ENCODE peak calls at places on chromosomes 1 and 21, in five cellular contexts. Q, Z, H, N and T are unnamed samples.

GRCh38 chr1:17265162-17265561 is 16.3 kb downstream of the PADI3 start:
- DNase-seq in Q (no peak), Z (no peak), H (no peak), N (no peak), T (no peak)

GRCh38 chr1:10045480-10046355 is 13.0 kb downstream of the UBE4B start:
- DNase-seq in Q (no peak), Z (no peak), H (no peak), N (no peak), T (no peak)

GRCh38 chr21:30598802-30599201 is at the start of gene KRTAP6-2:
- DNase-seq in Q (no peak), Z (no peak), H (no peak), N (no peak), T (no peak)

GRCh38 chr1:213014642-213015041 is 1.0 kb downstream of the ANGEL2 start:
- DNase-seq in Q (no peak), Z (no peak), H (no peak), N (no peak), T (no peak)

GRCh38 chr1:228060458-228061190 is 21.9 kb upstream of the ARF1 start:
- DNase-seq in Q (no peak), Z (peak), H (peak), N (no peak), T (no peak)

GRCh38 chr1:173784997-173785396 is 39.5 kb upstream of the DARS2 start:
- DNase-seq in Q (no peak), Z (no peak), H (no peak), N (no peak), T (no peak)

GRCh38 chr21:41133896-41134522 is 34.0 kb upstream of the BACE2 start:
- DNase-seq in Q (no peak), Z (no peak), H (no peak), N (peak), T (peak)

GRCh38 chr1:62228139-62228882 is 33.7 kb downstream of the L1TD1 start:
- DNase-seq in Q (no peak), Z (no peak), H (no peak), N (no peak), T (no peak)

GRCh38 chr1:243253927-243254232 is 1.2 kb downstream of the CEP170 start:
- DNase-seq in Q (no peak), Z (no peak), H (no peak), N (no peak), T (no peak)